ENCODE peak calls at places on chromosomes 12 and 14, in eight cellular contexts. L is mesendoderm; G is lung; R is aorta; D is prostate gland; U is HepG2; Y is CD8-positive, alpha-beta T cell; C is ovary. X is an unnamed sample. For H3K36me3 and H3K4me1, the result is how much of the 10 kb centered on the place peaks cover.

GRCh38 chr12:14275886-14276285 is 89.6 kb upstream of the ATF7IP start:
- DNase-seq in L (no peak), G (no peak), R (no peak), D (no peak), U (no peak), Y (no peak), C (no peak), X (no peak)

GRCh38 chr12:25829192-25829591 is 129.3 kb upstream of the RASSF8 start:
- DNase-seq in L (no peak), G (no peak), R (no peak), D (peak), U (no peak), Y (no peak), C (no peak), X (no peak)

GRCh38 chr14:23005861-23006534 is 3.9 kb downstream of the C14orf93 start:
- DNase-seq in L (no peak), G (no peak), R (no peak), D (no peak), U (no peak), Y (no peak), C (no peak), X (no peak)

GRCh38 chr14:97719931-97720330 is 922.7 kb downstream of the VRK1 start:
- DNase-seq in L (no peak), G (no peak), R (no peak), D (no peak), U (no peak), Y (peak), C (no peak), X (no peak)

GRCh38 chr14:75242546-75243273 is 35.9 kb upstream of the FOS start:
- DNase-seq in L (no peak), G (no peak), R (no peak), D (peak), U (no peak), Y (no peak), C (no peak), X (no peak)

GRCh38 chr12:113136128-113136989 is 798 bp upstream of the RASAL1 start:
- DNase-seq in L (peak), G (no peak), R (peak), D (no peak), U (no peak), Y (peak), C (no peak), X (peak)

GRCh38 chr12:116717466-116718457 is 20.1 kb downstream of the SPRING1 start:
- DNase-seq in L (peak), G (no peak), R (peak), D (no peak), U (no peak), Y (no peak), C (peak), X (peak)

GRCh38 chr12:47808049-47808448 is 11.7 kb downstream of the HDAC7 start:
- DNase-seq in L (peak), G (peak), R (peak), D (no peak), U (no peak), Y (peak), C (peak), X (peak)

GRCh38 chr12:111129149-111129548 is 208.8 kb upstream of the MYL2 start:
- DNase-seq in L (no peak), G (no peak), R (no peak), D (no peak), U (no peak), Y (no peak), C (no peak), X (no peak)

GRCh38 chr14:101965145-101965531 is 765 bp downstream of the DYNC1H1 start:
- DNase-seq in L (peak), G (peak), R (peak), D (peak), U (peak), Y (peak), C (peak), X (peak)

GRCh38 chr12:123237646-123238329 is 4.6 kb downstream of the MTRFR start:
- DNase-seq in L (peak), G (peak), R (peak), D (peak), U (peak), Y (peak), C (peak), X (peak)

GRCh38 chr14:43877351-43877900 is 629.7 kb downstream of the FSCB start:
- DNase-seq in L (no peak), G (no peak), R (no peak), D (no peak), U (no peak), Y (no peak), C (no peak), X (no peak)

GRCh38 chr12:2284857-2285256 is 232.1 kb downstream of the CACNA1C start:
- DNase-seq in L (peak), G (peak), R (peak), D (peak), U (peak), Y (no peak), C (peak), X (peak)

GRCh38 chr12:100954118-100954517 is 159.5 kb downstream of the ANO4 start:
- DNase-seq in L (no peak), G (no peak), R (no peak), D (no peak), U (no peak), Y (no peak), C (no peak), X (no peak)

GRCh38 chr14:77024171-77024627 is 4.3 kb downstream of the IRF2BPL start:
- DNase-seq in L (peak), G (no peak), R (peak), D (peak), U (peak), Y (peak), C (peak), X (peak)

GRCh38 chr12:19515179-19515578 is 75.9 kb downstream of the AEBP2 start:
- DNase-seq in L (peak), G (no peak), R (no peak), D (no peak), U (no peak), Y (no peak), C (no peak), X (no peak)
- H3K36me3 ChIP-seq in L (under half), G (under half), R (under half), D (under half), U (under half), Y (under half), C (under half), X (under half)

GRCh38 chr12:31321565-31322228 is 4.3 kb downstream of the SINHCAF start:
- DNase-seq in L (no peak), G (no peak), R (no peak), D (no peak), U (no peak), Y (no peak), C (no peak), X (no peak)
- H3K4me1 ChIP-seq in L (under half), G (under half), R (under half), D (under half), U (half or more), Y (half or more), C (under half), X (half or more)

GRCh38 chr14:89165810-89166209 is 251.2 kb downstream of the FOXN3 start:
- DNase-seq in L (no peak), G (no peak), R (no peak), D (no peak), U (no peak), Y (no peak), C (no peak), X (no peak)
- H3K27ac ChIP-seq in L (no peak), G (no peak), R (no peak), D (no peak), U (no peak), Y (no peak), C (no peak), X (peak)

GRCh38 chr12:68815928-68816800 is 8.2 kb downstream of the MDM2 start:
- DNase-seq in L (no peak), G (no peak), R (no peak), D (no peak), U (no peak), Y (no peak), C (no peak), X (no peak)

GRCh38 chr12:68815232-68815927 is 7.4 kb downstream of the MDM2 start:
- DNase-seq in L (no peak), G (no peak), R (no peak), D (no peak), U (no peak), Y (no peak), C (no peak), X (no peak)

GRCh38 chr12:68813242-68813593 is 5.2 kb downstream of the MDM2 start:
- DNase-seq in L (no peak), G (no peak), R (no peak), D (no peak), U (no peak), Y (no peak), C (no peak), X (no peak)

GRCh38 chr12:68812553-68813241 is 4.7 kb downstream of the MDM2 start:
- DNase-seq in L (peak), G (no peak), R (no peak), D (no peak), U (no peak), Y (no peak), C (no peak), X (no peak)

GRCh38 chr12:68814490-68815231 is 6.7 kb downstream of the MDM2 start:
- DNase-seq in L (no peak), G (no peak), R (no peak), D (no peak), U (no peak), Y (no peak), C (no peak), X (no peak)
- H3K36me3 ChIP-seq in L (under half), G (under half), R (under half), D (under half), U (under half), Y (under half), C (under half), X (half or more)

DNA sequence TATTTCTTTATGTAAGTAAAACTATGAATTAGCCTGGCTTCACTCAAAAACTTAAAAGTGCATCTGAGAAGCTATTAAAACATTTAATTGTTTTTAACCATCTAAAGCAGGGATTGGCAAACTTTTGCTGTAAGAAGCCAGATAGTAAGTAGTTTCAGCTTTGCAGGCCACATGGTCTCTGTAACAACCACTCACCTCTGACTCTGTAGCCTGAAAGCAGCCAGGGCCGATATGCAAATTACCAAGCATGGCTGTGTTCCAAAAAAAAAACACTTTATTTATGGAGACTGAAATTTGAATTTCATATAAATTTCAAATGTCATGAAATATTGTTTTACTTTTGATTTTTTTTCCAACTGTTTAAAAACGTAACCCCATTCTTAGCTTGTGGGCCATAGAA is 95.3 kb downstream of the CIT start:
- DNase-seq in L (no peak), G (no peak), R (no peak), D (no peak), U (no peak), Y (no peak), C (no peak), X (no peak)
- H3K4me1 ChIP-seq in L (under half), G (under half), R (under half), D (under half), U (under half), Y (under half), C (under half), X (under half)

DNA sequence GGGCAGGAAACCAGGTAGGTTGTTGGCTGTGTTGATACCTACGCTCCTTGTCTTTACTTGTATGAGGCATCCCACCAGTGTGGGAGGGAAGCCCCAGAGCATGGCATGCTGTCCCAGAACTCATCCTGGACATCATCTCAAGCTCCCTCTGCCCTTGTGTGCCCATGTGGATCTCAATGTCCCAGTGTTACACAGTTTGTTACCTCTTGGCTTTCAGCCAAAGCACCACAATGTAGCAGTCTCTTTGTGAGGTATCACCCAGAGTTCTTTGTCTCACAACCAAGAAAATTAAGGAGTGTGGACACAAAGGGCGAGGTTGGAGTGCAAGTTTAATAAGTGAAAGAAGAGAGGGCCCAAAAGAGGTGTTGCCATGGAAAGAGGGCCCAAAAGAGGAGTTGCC is 43.1 kb upstream of the CDKN3 start:
- DNase-seq in L (no peak), G (peak), R (no peak), D (no peak), U (no peak), Y (no peak), C (no peak), X (no peak)
- H3K27ac ChIP-seq in L (no peak), G (no peak), R (no peak), D (no peak), U (peak), Y (no peak), C (no peak), X (no peak)

DNA sequence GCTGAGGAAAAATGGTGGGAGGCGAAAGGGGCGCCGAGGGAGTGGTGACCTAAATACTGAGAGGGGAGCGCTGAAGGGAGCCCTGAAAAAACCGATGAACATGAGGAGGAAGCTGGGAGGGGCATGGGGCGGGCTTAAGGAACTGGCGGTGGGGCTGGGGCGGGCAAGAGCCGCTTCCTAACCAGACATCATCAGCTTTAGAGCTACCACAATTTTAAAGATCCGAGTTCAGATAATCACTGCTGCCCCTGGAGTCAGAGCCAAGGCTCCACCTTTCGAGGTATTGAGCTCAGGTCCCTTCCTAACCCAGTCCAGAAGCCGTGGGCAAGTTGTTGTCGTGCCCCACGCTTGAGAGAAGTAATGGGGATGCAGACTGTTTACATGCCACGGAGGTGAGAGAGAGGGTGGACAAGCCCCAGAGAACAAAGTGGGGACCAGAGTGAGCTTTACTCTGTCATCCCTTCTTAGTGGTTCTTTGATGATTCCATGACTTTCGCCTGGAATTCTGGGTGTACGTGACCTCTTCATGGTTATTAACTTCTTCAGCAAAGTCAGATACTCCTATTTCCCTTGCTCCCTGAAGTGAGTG is 393 bp downstream of the ORMDL2 start:
- DNase-seq in L (no peak), G (no peak), R (peak), D (no peak), U (no peak), Y (no peak), C (no peak), X (no peak)
- H3K36me3 ChIP-seq in L (under half), G (under half), R (under half), D (under half), U (under half), Y (under half), C (under half), X (under half)

DNA sequence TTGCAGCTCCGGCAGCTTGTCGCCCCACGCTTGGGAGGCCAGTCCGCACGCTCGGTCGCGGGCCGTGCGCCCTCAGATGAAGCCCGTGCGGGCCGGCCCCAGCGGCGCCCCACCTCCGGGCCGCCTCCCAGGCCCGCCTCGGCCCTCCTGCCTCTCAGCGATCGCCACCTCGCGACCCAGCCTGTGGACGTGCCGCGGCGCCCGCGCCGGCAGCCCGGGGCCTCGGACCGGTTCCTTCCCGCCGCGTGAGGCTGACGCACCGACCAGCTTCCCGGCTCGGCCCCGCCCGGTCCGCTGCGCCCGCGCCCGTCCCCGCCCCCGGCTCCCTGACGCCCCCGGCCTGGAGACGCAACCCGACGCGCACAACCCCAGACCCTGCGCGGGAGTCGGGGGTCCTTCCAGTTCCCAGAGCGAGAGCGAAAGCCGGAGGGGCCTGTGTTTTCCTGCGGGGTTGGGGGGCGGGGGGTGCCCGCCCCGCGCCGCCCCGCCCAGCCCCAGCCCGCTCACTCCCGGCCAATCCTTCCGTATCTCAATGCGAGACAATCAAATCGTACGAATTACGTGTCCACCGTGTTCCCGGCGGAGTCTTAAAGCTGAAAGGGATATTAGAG is at the start of gene ERO1A:
- DNase-seq in L (peak), G (peak), R (peak), D (peak), U (peak), Y (peak), C (peak), X (peak)
- H3K4me1 ChIP-seq in L (under half), G (under half), R (under half), D (under half), U (half or more), Y (under half), C (under half), X (under half)

GRCh38 chr12:15698377-15698867 is 90.8 kb downstream of the EPS8 start:
- DNase-seq in L (no peak), G (no peak), R (no peak), D (no peak), U (no peak), Y (no peak), C (no peak), X (no peak)
- H3K27ac ChIP-seq in L (no peak), G (peak), R (peak), D (peak), U (no peak), Y (no peak), C (peak), X (peak)

X was measured in adrenal gland.